ENCODE peak calls at places on chromosomes 13 and 19, in nine cellular contexts. C is ELF-1, G is bronchial epithelial cell, X is hypothalamus, M is T-helper 1 cell, E is IMR-90, W is AG20443, Z is SW480, B is body of pancreas. Q is an unnamed sample.

GRCh38 chr13:100298116-100298681 is 209.3 kb downstream of the PCCA start:
- DNase-seq in X (no peak), E (no peak), W (no peak), C (no peak), M (no peak), Z (no peak), B (no peak), G (no peak), Q (no peak)

GRCh38 chr13:110106726-110107125 is 200.2 kb downstream of the COL4A1 start:
- DNase-seq in G (no peak), B (no peak), E (no peak), M (no peak), X (no peak), W (peak; percentile 60), C (no peak), Z (no peak), Q (no peak)

GRCh38 chr13:61833228-61833627 is 417.6 kb upstream of the PCDH20 start:
- DNase-seq in W (no peak), Z (no peak), C (no peak), G (peak; percentile 55), B (no peak), M (no peak), E (no peak), X (no peak), Q (no peak)

GRCh38 chr19:1106841-1107654 is 3.3 kb downstream of the GPX4 start:
- DNase-seq in W (no peak), B (no peak), Z (no peak), M (no peak), C (peak; percentile 55), X (no peak), G (peak; percentile 38), E (peak; percentile 49), Q (no peak)

GRCh38 chr13:90792335-90792734 is 555.2 kb upstream of the MIR17HG start:
- DNase-seq in X (no peak), E (no peak), Z (no peak), G (peak; percentile 55), W (peak; percentile 44), C (no peak), B (no peak), M (no peak), Q (no peak)

GRCh38 chr13:50357586-50358118 is 342.4 kb downstream of the KCNRG start:
- DNase-seq in C (peak; percentile 18), Z (no peak), G (peak; percentile 94), E (peak; percentile 93), W (peak; percentile 82), B (peak; percentile 92), X (no peak), M (no peak), Q (no peak)

GRCh38 chr19:47487551-47488515 is 3.8 kb upstream of the KPTN start:
- DNase-seq in C (no peak), E (no peak), B (no peak), X (no peak), W (no peak), G (no peak), Z (no peak), M (no peak), Q (no peak)

GRCh38 chr19:17370026-17370587 is 7.0 kb downstream of the PLVAP start:
- DNase-seq in W (no peak), G (no peak), X (no peak), B (peak; percentile 44), M (no peak), Z (no peak), C (no peak), E (peak; percentile 58), Q (peak; percentile 66)

GRCh38 chr19:41095703-41096102 is 7.5 kb downstream of the CYP2A13 start:
- DNase-seq in B (no peak), M (no peak), X (no peak), G (no peak), E (no peak), W (no peak), Z (no peak), C (no peak), Q (no peak)

GRCh38 chr19:55082023-55082851 is 6.6 kb downstream of the EPS8L1 start:
- DNase-seq in G (no peak), W (peak; percentile 50), M (no peak), C (peak; percentile 97), Z (no peak), B (no peak), E (peak; percentile 42), X (no peak), Q (peak; percentile 95)

GRCh38 chr13:65063753-65064152 is 2166.4 kb downstream of the PCDH9 start:
- DNase-seq in X (no peak), M (no peak), Z (no peak), G (no peak), C (no peak), W (no peak), E (peak; percentile 72), B (no peak), Q (no peak)

GRCh38 chr13:48233097-48233885 is at the start of gene ITM2B:
- DNase-seq in G (peak; percentile 42), M (peak; percentile 56), W (peak; percentile 93), C (peak; percentile 76), Z (peak; percentile 70), B (peak; percentile 83), E (peak; percentile 65), X (peak; percentile 66), Q (peak; percentile 96)

GRCh38 chr13:39612023-39612637 is 9.1 kb upstream of the LHFPL6 start:
- DNase-seq in X (no peak), B (peak; percentile 83), G (peak; percentile 68), W (peak; percentile 48), C (no peak), M (peak; percentile 41), Z (peak; percentile 70), E (peak; percentile 78), Q (no peak)

GRCh38 chr13:66635526-66635925 is 594.6 kb downstream of the PCDH9 start:
- DNase-seq in C (no peak), G (peak; percentile 93), E (peak; percentile 93), B (no peak), Z (no peak), X (no peak), W (peak; percentile 9), M (no peak), Q (peak; percentile 43)